ENCODE peak calls at places on chromosomes 1 and 21, in seven cellular contexts. B is BE2C, W is prostate gland, X is A549, I is cardiac muscle cell, T is aorta, D is right cardiac atrium. G is an unnamed sample.

GRCh38 chr1:61976566-61976965 is 218.1 kb upstream of the L1TD1 start:
- DNase-seq in T (no peak), I (no peak), D (no peak), W (no peak), B (no peak), X (no peak), G (no peak)

GRCh38 chr1:66292944-66293343 is 241.0 kb upstream of the SGIP1 start:
- DNase-seq in I (no peak), D (no peak), X (no peak), B (no peak), W (no peak), T (no peak), G (no peak)

GRCh38 chr1:64312431-64312830 is 109.0 kb downstream of the UBE2U start:
- DNase-seq in B (no peak), I (no peak), X (no peak), W (no peak), D (no peak), T (no peak), G (no peak)

GRCh38 chr1:201708085-201708512 is 120.9 kb upstream of the IPO9 start:
- DNase-seq in W (no peak), D (peak; percentile 52), I (no peak), B (no peak), X (peak; percentile 32), T (no peak), G (no peak)

GRCh38 chr1:36463773-36464604 is at the start of gene MRPS15:
- DNase-seq in B (peak; percentile 86), I (peak; percentile 96), W (peak; percentile 96), D (peak; percentile 98), X (peak; percentile 91), T (peak; percentile 99), G (peak; percentile 97)

GRCh38 chr1:198595765-198596164 is 43.1 kb upstream of the PTPRC start:
- DNase-seq in X (no peak), D (no peak), B (no peak), T (no peak), I (no peak), W (no peak), G (no peak)

GRCh38 chr1:68180441-68181164 is 51.7 kb downstream of the WLS start:
- DNase-seq in W (no peak), D (no peak), B (no peak), I (no peak), X (no peak), T (no peak), G (no peak)

GRCh38 chr1:182614796-182615451 is 10.7 kb upstream of the RGS16 start:
- DNase-seq in X (peak; percentile 42), B (peak; percentile 92), W (peak; percentile 52), D (peak; percentile 94), T (peak; percentile 96), I (peak; percentile 70), G (peak; percentile 93)

GRCh38 chr1:45490121-45490622 is 791 bp downstream of the TESK2 start:
- DNase-seq in I (no peak), D (no peak), X (no peak), T (no peak), B (no peak), W (no peak), G (no peak)

GRCh38 chr21:32411366-32412161 is 942 bp upstream of the EVA1C start:
- DNase-seq in I (peak; percentile 25), W (peak; percentile 93), T (peak; percentile 97), X (peak; percentile 40), D (peak; percentile 99), B (no peak), G (peak; percentile 93)

GRCh38 chr21:25103500-25104207 is 503.6 kb downstream of the MRPL39 start:
- DNase-seq in B (no peak), T (no peak), X (no peak), W (no peak), D (no peak), I (no peak), G (no peak)

GRCh38 chr1:209456878-209457277 is 126.6 kb upstream of the CAMK1G start:
- DNase-seq in D (no peak), B (peak; percentile 61), W (no peak), X (no peak), T (no peak), I (peak; percentile 18), G (no peak)

GRCh38 chr1:32411261-32411660 is 17.0 kb upstream of the BSDC1 start:
- DNase-seq in T (no peak), D (no peak), X (no peak), I (no peak), B (no peak), W (no peak), G (no peak)

GRCh38 chr1:219555031-219555667 is 57.8 kb downstream of the ZC3H11B start:
- DNase-seq in X (peak; percentile 61), T (no peak), D (no peak), I (no peak), B (no peak), W (peak; percentile 7), G (no peak)

GRCh38 chr1:167747988-167748387 is 26.2 kb downstream of the MPZL1 start:
- DNase-seq in X (peak; percentile 10), B (no peak), I (no peak), W (no peak), T (no peak), D (no peak), G (no peak)

GRCh38 chr1:74571875-74572274 is 59.5 kb upstream of the LRRC53 start:
- DNase-seq in W (no peak), B (no peak), I (peak; percentile 22), X (no peak), D (no peak), T (no peak), G (no peak)

GRCh38 chr1:89465201-89465600 is 59.4 kb upstream of the LRRC8B start:
- DNase-seq in T (no peak), B (no peak), W (no peak), D (no peak), I (no peak), X (no peak), G (no peak)

GRCh38 chr1:117631361-117631760 is 25.5 kb downstream of the TENT5C start:
- DNase-seq in B (no peak), T (no peak), I (peak; percentile 3), D (no peak), X (no peak), W (no peak), G (no peak)

GRCh38 chr1:39409055-39409816 is 82.2 kb upstream of the BMP8A start:
- DNase-seq in D (peak; percentile 85), W (no peak), X (peak; percentile 21), B (peak; percentile 24), T (peak; percentile 83), I (peak; percentile 46), G (peak; percentile 58)

GRCh38 chr1:226738995-226739695 is at the start of gene ITPKB:
- DNase-seq in D (peak; percentile 67), T (peak; percentile 79), B (no peak), W (peak; percentile 77), I (peak; percentile 21), X (peak; percentile 44), G (peak; percentile 36)

GRCh38 chr1:100793661-100794060 is 74.1 kb downstream of the VCAM1 start:
- DNase-seq in I (no peak), W (no peak), D (no peak), X (no peak), T (no peak), B (no peak), G (no peak)

GRCh38 chr21:30058928-30059327 is 107.7 kb downstream of the CLDN17 start:
- DNase-seq in X (no peak), I (no peak), W (no peak), D (no peak), T (no peak), B (no peak), G (no peak)

GRCh38 chr1:17028662-17029188 is 17.0 kb upstream of the ATP13A2 start:
- DNase-seq in I (no peak), D (no peak), W (no peak), T (no peak), B (no peak), X (no peak), G (no peak)

GRCh38 chr1:245704765-245705164 is 550.0 kb downstream of the KIF26B start:
- DNase-seq in B (no peak), X (no peak), I (no peak), W (no peak), T (no peak), D (no peak), G (no peak)

GRCh38 chr1:99131541-99131940 is 126.9 kb upstream of the PLPPR5 start:
- DNase-seq in D (no peak), B (no peak), W (no peak), I (no peak), T (no peak), X (no peak), G (no peak)

GRCh38 chr1:154865442-154866256 is 4.4 kb downstream of the KCNN3 start:
- DNase-seq in W (no peak), X (no peak), T (no peak), I (no peak), B (no peak), D (no peak), G (no peak)

GRCh38 chr1:154867841-154868610 is 2.1 kb downstream of the KCNN3 start:
- DNase-seq in X (no peak), W (no peak), B (no peak), I (no peak), D (no peak), T (peak; percentile 69), G (no peak)

GRCh38 chr1:154866257-154866994 is 3.7 kb downstream of the KCNN3 start:
- DNase-seq in W (no peak), I (no peak), D (no peak), T (no peak), X (no peak), B (no peak), G (no peak)

GRCh38 chr1:154869351-154870116 is 547 bp downstream of the KCNN3 start:
- DNase-seq in D (peak; percentile 85), W (no peak), B (peak; percentile 77), X (no peak), T (peak; percentile 80), I (peak; percentile 83), G (peak; percentile 52)

GRCh38 chr1:154866995-154867795 is 2.9 kb downstream of the KCNN3 start:
- DNase-seq in T (peak; percentile 85), X (no peak), D (peak; percentile 68), B (peak; percentile 37), I (peak; percentile 38), W (no peak), G (peak; percentile 87)
- H3K4me1 ChIP-seq in T (no peaks in the 10 kb centered on the region), X (peaks cover 3% of the 10 kb centered on the region), D (no peaks in the 10 kb centered on the region), B (peaks cover 18% of the 10 kb centered on the region), I (no peaks in the 10 kb centered on the region), W (no peaks in the 10 kb centered on the region), G (peaks cover 45% of the 10 kb centered on the region)

GRCh38 chr1:243896313-243896712 is 46.3 kb upstream of the AKT3 start:
- DNase-seq in X (no peak), B (no peak), W (no peak), D (no peak), I (no peak), T (no peak), G (no peak)
- H3K4me1 ChIP-seq in X (no peaks in the 10 kb centered on the region), B (no peaks in the 10 kb centered on the region), W (peaks cover 2% of the 10 kb centered on the region), D (no peaks in the 10 kb centered on the region), I (no peaks in the 10 kb centered on the region), T (no peaks in the 10 kb centered on the region), G (no peaks in the 10 kb centered on the region)

GRCh38 chr1:24189528-24189927 is 2.4 kb upstream of the IFNLR1 start:
- DNase-seq in B (no peak), X (no peak), T (no peak), W (no peak), I (no peak), D (no peak), G (no peak)
- H3K4me1 ChIP-seq in B (no peaks in the 10 kb centered on the region), X (peaks cover 33% of the 10 kb centered on the region), T (no peaks in the 10 kb centered on the region), W (no peaks in the 10 kb centered on the region), I (no peaks in the 10 kb centered on the region), D (no peaks in the 10 kb centered on the region), G (peaks cover 7% of the 10 kb centered on the region)

DNA sequence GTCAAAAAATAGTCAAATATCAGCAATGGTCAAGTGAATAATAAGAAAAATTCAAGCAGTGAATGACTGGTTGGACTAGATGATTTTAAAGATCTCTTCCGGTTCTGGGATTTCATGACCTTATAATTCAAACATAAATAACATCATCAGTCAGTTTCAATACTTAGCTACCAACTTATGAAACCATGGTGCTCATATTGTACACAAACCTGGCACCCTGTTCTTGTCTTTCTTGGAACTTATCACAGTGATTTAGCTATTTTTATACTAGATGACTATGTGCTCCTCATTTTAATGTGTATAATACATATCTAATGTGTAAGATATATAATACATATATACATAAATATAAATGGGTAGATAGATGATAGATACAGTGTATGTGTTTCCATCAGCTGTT is 156.9 kb downstream of the CLEC20A start:
- DNase-seq in W (no peak), D (no peak), B (no peak), T (no peak), I (no peak), X (no peak), G (no peak)
- H3K4me1 ChIP-seq in W (no peaks in the 10 kb centered on the region), D (peaks cover 8% of the 10 kb centered on the region), B (no peaks in the 10 kb centered on the region), T (peaks cover 2% of the 10 kb centered on the region), I (peaks cover 47% of the 10 kb centered on the region), X (peaks cover 27% of the 10 kb centered on the region), G (peaks cover 39% of the 10 kb centered on the region)

G was measured in psoas muscle.